ENCODE peak calls at places on chromosomes 1 and 21, in seven cellular contexts. One of them, this sample, is unnamed.

GRCh38 chr1:202023033-202023433 is 12.6 kb downstream of the ELF3 start:
- DNase-seq in stimulated activated naive CD4-positive, alpha-beta T cell: no peak
- DNase-seq in NCI-H510A treated with DMSO at 0.1 percent for 48 hours: peak
- DNase-seq in GM20000: no peak
- DNase-seq in H7: no peak
- DNase-seq in AG09309: no peak
- DNase-seq in endodermal cell: no peak
- DNase-seq in this sample: peak

GRCh38 chr1:43440358-43440757 is 13.4 kb downstream of the HYI start:
- DNase-seq in AG09309: no peak
- DNase-seq in endodermal cell: peak
- DNase-seq in stimulated activated naive CD4-positive, alpha-beta T cell: no peak
- DNase-seq in GM20000: no peak
- DNase-seq in H7: peak
- DNase-seq in NCI-H510A treated with DMSO at 0.1 percent for 48 hours: peak
- DNase-seq in this sample: peak

GRCh38 chr1:150061632-150062101 is 5.9 kb upstream of the VPS45 start:
- DNase-seq in AG09309: peak
- DNase-seq in NCI-H510A treated with DMSO at 0.1 percent for 48 hours: no peak
- DNase-seq in stimulated activated naive CD4-positive, alpha-beta T cell: no peak
- DNase-seq in GM20000: no peak
- DNase-seq in H7: no peak
- DNase-seq in endodermal cell: no peak
- DNase-seq in this sample: no peak

GRCh38 chr1:37498872-37499617 is 15.5 kb downstream of the MEAF6 start:
- DNase-seq in GM20000: no peak
- DNase-seq in H7: no peak
- DNase-seq in stimulated activated naive CD4-positive, alpha-beta T cell: no peak
- DNase-seq in endodermal cell: no peak
- DNase-seq in AG09309: no peak
- DNase-seq in NCI-H510A treated with DMSO at 0.1 percent for 48 hours: peak
- DNase-seq in this sample: peak

GRCh38 chr21:42258150-42258884 is 39.4 kb downstream of the ABCG1 start:
- DNase-seq in endodermal cell: peak
- DNase-seq in NCI-H510A treated with DMSO at 0.1 percent for 48 hours: peak
- DNase-seq in AG09309: no peak
- DNase-seq in stimulated activated naive CD4-positive, alpha-beta T cell: peak
- DNase-seq in H7: peak
- DNase-seq in GM20000: peak
- DNase-seq in this sample: peak

GRCh38 chr1:19435851-19436465 is 49.4 kb downstream of the CAPZB start:
- DNase-seq in H7: no peak
- DNase-seq in endodermal cell: no peak
- DNase-seq in GM20000: no peak
- DNase-seq in NCI-H510A treated with DMSO at 0.1 percent for 48 hours: no peak
- DNase-seq in stimulated activated naive CD4-positive, alpha-beta T cell: no peak
- DNase-seq in AG09309: peak
- DNase-seq in this sample: no peak

GRCh38 chr1:203511513-203511912 is 17.6 kb downstream of the OPTC start:
- DNase-seq in GM20000: no peak
- DNase-seq in NCI-H510A treated with DMSO at 0.1 percent for 48 hours: no peak
- DNase-seq in stimulated activated naive CD4-positive, alpha-beta T cell: no peak
- DNase-seq in H7: no peak
- DNase-seq in endodermal cell: peak
- DNase-seq in AG09309: no peak
- DNase-seq in this sample: no peak

GRCh38 chr1:170182442-170182841 is 36.7 kb downstream of the NTMT2 start:
- DNase-seq in H7: no peak
- DNase-seq in GM20000: no peak
- DNase-seq in NCI-H510A treated with DMSO at 0.1 percent for 48 hours: no peak
- DNase-seq in AG09309: no peak
- DNase-seq in endodermal cell: no peak
- DNase-seq in stimulated activated naive CD4-positive, alpha-beta T cell: no peak
- DNase-seq in this sample: no peak

GRCh38 chr1:205543351-205544305 is 39.2 kb downstream of the CDK18 start:
- DNase-seq in AG09309: peak
- DNase-seq in GM20000: no peak
- DNase-seq in endodermal cell: peak
- DNase-seq in NCI-H510A treated with DMSO at 0.1 percent for 48 hours: peak
- DNase-seq in H7: peak
- DNase-seq in stimulated activated naive CD4-positive, alpha-beta T cell: no peak
- DNase-seq in this sample: peak

GRCh38 chr1:212566522-212567479 is 41.8 kb upstream of the ATF3 start:
- DNase-seq in GM20000: peak
- DNase-seq in endodermal cell: no peak
- DNase-seq in stimulated activated naive CD4-positive, alpha-beta T cell: peak
- DNase-seq in AG09309: no peak
- DNase-seq in H7: no peak
- DNase-seq in NCI-H510A treated with DMSO at 0.1 percent for 48 hours: peak
- DNase-seq in this sample: peak

GRCh38 chr1:212285685-212286436 is 651 bp downstream of the PPP2R5A start:
- DNase-seq in NCI-H510A treated with DMSO at 0.1 percent for 48 hours: peak
- DNase-seq in stimulated activated naive CD4-positive, alpha-beta T cell: peak
- DNase-seq in endodermal cell: peak
- DNase-seq in H7: peak
- DNase-seq in AG09309: no peak
- DNase-seq in GM20000: peak
- DNase-seq in this sample: peak

GRCh38 chr1:195790514-195791168 is 817.6 kb downstream of the KCNT2 start:
- DNase-seq in stimulated activated naive CD4-positive, alpha-beta T cell: no peak
- DNase-seq in GM20000: no peak
- DNase-seq in AG09309: no peak
- DNase-seq in NCI-H510A treated with DMSO at 0.1 percent for 48 hours: no peak
- DNase-seq in endodermal cell: no peak
- DNase-seq in H7: no peak
- DNase-seq in this sample: no peak

GRCh38 chr1:17819129-17819802 is 64.1 kb downstream of the ACTL8 start:
- DNase-seq in H7: no peak
- DNase-seq in endodermal cell: peak
- DNase-seq in NCI-H510A treated with DMSO at 0.1 percent for 48 hours: no peak
- DNase-seq in stimulated activated naive CD4-positive, alpha-beta T cell: no peak
- DNase-seq in AG09309: no peak
- DNase-seq in GM20000: no peak
- DNase-seq in this sample: peak

GRCh38 chr1:207840380-207840779 is 70.5 kb downstream of the CD34 start:
- DNase-seq in stimulated activated naive CD4-positive, alpha-beta T cell: no peak
- DNase-seq in H7: peak
- DNase-seq in GM20000: no peak
- DNase-seq in NCI-H510A treated with DMSO at 0.1 percent for 48 hours: no peak
- DNase-seq in AG09309: no peak
- DNase-seq in endodermal cell: peak
- DNase-seq in this sample: no peak

GRCh38 chr1:19076841-19077616 is 120.6 kb upstream of the IFFO2 start:
- DNase-seq in NCI-H510A treated with DMSO at 0.1 percent for 48 hours: no peak
- DNase-seq in stimulated activated naive CD4-positive, alpha-beta T cell: no peak
- DNase-seq in AG09309: no peak
- DNase-seq in H7: no peak
- DNase-seq in GM20000: no peak
- DNase-seq in endodermal cell: no peak
- DNase-seq in this sample: no peak

GRCh38 chr1:53188099-53188498 is 8.5 kb upstream of the CPT2 start:
- DNase-seq in endodermal cell: no peak
- DNase-seq in NCI-H510A treated with DMSO at 0.1 percent for 48 hours: no peak
- DNase-seq in AG09309: no peak
- DNase-seq in GM20000: no peak
- DNase-seq in H7: no peak
- DNase-seq in stimulated activated naive CD4-positive, alpha-beta T cell: no peak
- DNase-seq in this sample: no peak

GRCh38 chr1:212188599-212189351 is 96.4 kb upstream of the PPP2R5A start:
- DNase-seq in GM20000: no peak
- DNase-seq in NCI-H510A treated with DMSO at 0.1 percent for 48 hours: no peak
- DNase-seq in endodermal cell: no peak
- DNase-seq in H7: no peak
- DNase-seq in stimulated activated naive CD4-positive, alpha-beta T cell: no peak
- DNase-seq in AG09309: no peak
- DNase-seq in this sample: no peak

GRCh38 chr1:209038735-209039134 is 544.8 kb upstream of the CAMK1G start:
- DNase-seq in endodermal cell: no peak
- DNase-seq in AG09309: no peak
- DNase-seq in GM20000: no peak
- DNase-seq in H7: no peak
- DNase-seq in NCI-H510A treated with DMSO at 0.1 percent for 48 hours: no peak
- DNase-seq in stimulated activated naive CD4-positive, alpha-beta T cell: no peak
- DNase-seq in this sample: no peak

GRCh38 chr21:45543710-45544448 is 1.6 kb upstream of the SLC19A1 start:
- DNase-seq in H7: peak
- DNase-seq in NCI-H510A treated with DMSO at 0.1 percent for 48 hours: no peak
- DNase-seq in endodermal cell: peak
- DNase-seq in GM20000: no peak
- DNase-seq in stimulated activated naive CD4-positive, alpha-beta T cell: no peak
- DNase-seq in AG09309: no peak
- DNase-seq in this sample: no peak

GRCh38 chr21:42424848-42425602 is 21.3 kb downstream of the UBASH3A start:
- DNase-seq in H7: no peak
- DNase-seq in AG09309: no peak
- DNase-seq in GM20000: peak
- DNase-seq in NCI-H510A treated with DMSO at 0.1 percent for 48 hours: no peak
- DNase-seq in stimulated activated naive CD4-positive, alpha-beta T cell: peak
- DNase-seq in endodermal cell: no peak
- DNase-seq in this sample: no peak

This sample was measured in NCI-H1105 treated with DMSO at 0.1 percent for 48 hours.